ENCODE peak calls at places on chromosomes 3 and 15, in seven cellular contexts. N is GM12891, F is K562, B is SK-N-SH, Y is GM12878, L is HepG2, H is H1. I is an unnamed sample.

GRCh38 chr15:76341366-76342045 is 4.9 kb downstream of the ISL2 start:
- DNase-seq in N (no peak), L (no peak), F (no peak), B (peak), Y (no peak), H (peak), I (no peak)

GRCh38 chr3:52820741-52821140 is 9.7 kb downstream of the ITIH4 start:
- DNase-seq in N (peak), Y (no peak), H (peak), L (peak), B (peak), F (peak), I (peak)

GRCh38 chr3:189941679-189942078 is 179.0 kb downstream of the P3H2 start:
- DNase-seq in L (peak), N (no peak), F (no peak), Y (no peak), H (no peak), B (no peak), I (no peak)

GRCh38 chr15:66803182-66803729 is 101.2 kb downstream of the SMAD6 start:
- DNase-seq in H (peak), F (peak), Y (no peak), N (no peak), L (peak), B (peak), I (no peak)

GRCh38 chr3:116067275-116067674 is 378.0 kb downstream of the LSAMP start:
- DNase-seq in N (no peak), F (no peak), H (no peak), B (no peak), Y (no peak), L (no peak), I (no peak)

GRCh38 chr15:98776607-98777281 is 128.4 kb downstream of the IGF1R start:
- DNase-seq in N (peak), L (peak), F (peak), Y (peak), H (no peak), B (no peak), I (no peak)

GRCh38 chr15:79179108-79179561 is 88.6 kb upstream of the RASGRF1 start:
- DNase-seq in B (no peak), Y (no peak), F (peak), H (no peak), L (peak), N (no peak), I (no peak)

GRCh38 chr3:107283948-107284347 is 93.3 kb upstream of the CCDC54 start:
- DNase-seq in Y (no peak), F (no peak), B (no peak), H (no peak), L (no peak), N (no peak), I (no peak)

GRCh38 chr3:11583638-11584046 is 60.1 kb downstream of the VGLL4 start:
- DNase-seq in B (no peak), H (no peak), N (no peak), F (no peak), Y (no peak), L (no peak), I (no peak)

GRCh38 chr3:48268936-48269551 is 28.1 kb downstream of the ZNF589 start:
- DNase-seq in F (no peak), N (no peak), B (no peak), H (no peak), L (no peak), Y (no peak), I (no peak)

GRCh38 chr3:155424041-155424605 is 130.6 kb upstream of the STRIT1 start:
- DNase-seq in H (no peak), Y (no peak), L (no peak), F (no peak), B (no peak), N (no peak), I (no peak)

GRCh38 chr3:129745253-129745652 is 138.8 kb upstream of the PLXND1 start:
- DNase-seq in H (no peak), N (no peak), B (no peak), F (no peak), Y (no peak), L (no peak), I (no peak)

DNA sequence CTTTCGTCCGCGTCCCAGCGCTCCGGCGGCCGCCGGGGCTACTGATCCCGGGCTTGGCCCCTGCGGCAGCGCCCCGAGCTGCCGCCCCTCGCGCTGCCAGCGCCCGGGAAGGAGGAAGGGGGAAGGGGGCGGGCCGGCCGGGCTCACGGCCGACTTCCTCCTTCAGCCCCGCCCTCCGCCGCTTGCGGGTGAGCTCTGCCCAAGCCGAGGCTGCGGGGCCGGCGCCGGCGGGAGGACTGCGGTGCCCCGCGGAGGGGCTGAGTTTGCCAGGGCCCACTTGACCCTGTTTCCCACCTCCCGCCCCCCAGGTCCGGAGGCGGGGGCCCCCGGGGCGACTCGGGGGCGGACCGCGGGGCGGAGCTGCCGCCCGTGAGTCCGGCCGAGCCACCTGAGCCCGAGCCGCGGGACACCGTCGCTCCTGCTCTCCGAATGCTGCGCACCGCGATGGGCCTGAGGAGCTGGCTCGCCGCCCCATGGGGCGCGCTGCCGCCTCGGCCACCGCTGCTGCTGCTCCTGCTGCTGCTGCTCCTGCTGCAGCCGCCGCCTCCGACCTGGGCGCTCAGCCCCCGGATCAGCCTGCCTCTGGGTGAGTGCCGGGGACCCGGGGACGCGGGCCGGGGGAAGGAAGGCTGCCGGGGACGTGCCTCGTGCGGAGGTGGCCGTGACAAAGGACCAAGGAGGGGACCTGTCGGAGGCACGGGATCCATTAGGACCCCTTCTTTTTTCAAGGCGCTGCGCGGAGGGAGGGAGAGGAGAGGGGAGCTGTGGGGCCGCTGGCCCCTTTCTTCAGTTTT is at the start of gene SEMA4B:
- DNase-seq in F (peak), N (peak), L (peak), Y (no peak), H (peak), B (peak), I (peak)
- TF ChIP-seq TAF1 in F (no peak), N (no peak), L (no peak), Y (no peak), H (peak), B (no peak), I (no peak)

GRCh38 chr15:70870066-70870465 is 16.1 kb upstream of the LARP6 start:
- DNase-seq in H (no peak), Y (no peak), B (peak), L (no peak), N (no peak), F (no peak), I (no peak)
- TF ChIP-seq TAF1 in H (no peak), Y (no peak), B (no peak), L (no peak), N (no peak), F (no peak), I (no peak)

DNA sequence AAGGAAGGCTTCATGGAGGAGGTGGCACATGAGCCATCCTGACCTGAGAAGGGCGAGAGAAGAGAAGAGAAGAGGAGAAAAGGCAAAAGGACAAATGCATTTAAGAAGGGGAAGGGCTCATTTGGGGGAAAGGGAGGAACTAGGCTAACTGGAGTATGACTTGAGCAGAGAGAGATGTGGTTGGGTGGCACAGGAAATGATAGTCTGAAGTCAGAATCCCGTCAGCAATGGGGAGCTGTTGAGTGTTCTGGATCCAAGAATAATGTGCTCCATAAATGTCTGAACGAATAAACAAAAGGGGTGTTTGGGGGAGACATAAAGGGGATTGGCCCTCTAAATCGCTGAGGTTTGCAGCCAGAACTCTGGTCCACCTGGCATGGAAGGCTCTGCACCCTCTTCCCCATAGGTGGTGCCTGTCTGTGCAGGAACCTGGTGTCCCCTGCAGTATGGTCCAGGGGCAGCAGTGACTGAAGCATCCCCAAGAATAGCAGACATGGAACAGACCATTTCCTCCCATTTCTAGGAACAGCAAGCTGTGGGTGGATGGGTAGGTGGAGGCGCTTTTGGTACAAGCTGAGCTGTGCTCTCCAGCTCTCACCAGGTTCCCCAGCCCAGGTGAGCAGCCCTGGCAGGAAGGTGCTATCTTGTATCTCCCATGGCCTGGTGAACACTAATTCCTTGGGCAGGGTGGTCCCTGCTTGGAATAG is 15.2 kb downstream of the CORO2B start:
- DNase-seq in B (no peak), Y (no peak), N (no peak), F (no peak), H (no peak), L (no peak), I (no peak)
- TF ChIP-seq TAF1 in B (no peak), Y (no peak), N (no peak), F (no peak), H (no peak), L (no peak), I (no peak)

DNA sequence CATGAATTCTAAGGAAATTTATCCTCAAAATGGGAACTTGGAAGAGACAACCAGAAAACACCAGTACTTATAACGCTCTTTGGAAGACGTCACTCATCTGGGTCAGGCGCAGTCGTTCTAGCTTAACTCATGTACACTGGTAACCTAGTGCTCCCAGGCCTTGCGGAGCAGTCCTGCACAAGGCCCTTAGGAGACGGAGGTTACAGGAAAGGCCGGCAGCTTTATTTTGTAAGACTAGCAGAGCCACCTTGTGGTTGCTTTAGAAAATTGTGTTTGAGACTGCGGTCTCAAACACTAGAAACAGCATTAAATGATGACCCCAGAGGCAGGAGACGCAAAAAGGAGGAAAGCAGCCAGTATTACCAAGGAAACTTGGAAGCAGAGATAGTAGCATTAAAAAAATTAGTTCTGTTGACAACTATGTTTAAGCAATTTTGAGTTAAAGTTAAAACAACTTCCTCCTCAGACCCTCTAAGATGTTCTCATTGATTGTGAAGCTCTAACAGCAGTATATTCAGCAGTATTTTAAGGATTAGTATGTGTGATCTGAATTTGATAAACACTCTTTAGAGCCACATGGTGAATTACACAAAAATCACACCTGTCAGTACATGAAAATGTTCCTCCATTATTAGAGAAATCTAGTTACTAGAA is 141.9 kb upstream of the C2CD4B start:
- DNase-seq in H (no peak), B (peak), Y (no peak), F (peak), L (peak), N (peak), I (peak)
- TF ChIP-seq TAF1 in H (no peak), B (no peak), Y (no peak), F (no peak), L (no peak), N (no peak), I (no peak)